ENCODE peak calls at places on chromosome 13, in seven cellular contexts. J, V, G, N, T, O and C are unnamed samples.

GRCh38 chr13:38900188-38900587 is 90.4 kb downstream of the STOML3 start:
- DNase-seq in V (no peak), J (no peak), G (no peak), N (no peak), O (no peak), T (no peak), C (no peak)

GRCh38 chr13:75365724-75366173 is 116.2 kb downstream of the TBC1D4 start:
- DNase-seq in O (no peak), N (peak; percentile 71), T (no peak), G (no peak), V (no peak), J (peak; percentile 17), C (peak; percentile 84)

GRCh38 chr13:32225494-32225931 is 89.7 kb downstream of the ZAR1L start:
- DNase-seq in T (no peak), N (peak; percentile 84), V (no peak), O (no peak), G (no peak), J (no peak), C (no peak)

GRCh38 chr13:84050551-84050950 is 168.3 kb upstream of the SLITRK1 start:
- DNase-seq in G (no peak), T (no peak), V (no peak), O (no peak), J (no peak), N (no peak), C (no peak)

GRCh38 chr13:44758595-44759221 is 182.6 kb upstream of the TSC22D1 start:
- DNase-seq in V (no peak), J (no peak), G (no peak), O (no peak), T (peak; percentile 24), N (peak; percentile 68), C (peak; percentile 85)

GRCh38 chr13:108895220-108895704 is 265.9 kb downstream of the MYO16 start:
- DNase-seq in N (peak; percentile 50), V (no peak), O (no peak), G (no peak), T (no peak), J (peak; percentile 35), C (peak; percentile 47)

GRCh38 chr13:37175996-37176395 is 70.5 kb upstream of the CSNK1A1L start:
- DNase-seq in J (no peak), V (no peak), N (no peak), O (no peak), T (no peak), G (no peak), C (peak; percentile 89)

GRCh38 chr13:95926231-95926630 is 127.0 kb downstream of the UGGT2 start:
- DNase-seq in G (no peak), O (no peak), N (peak; percentile 15), T (no peak), V (no peak), J (no peak), C (peak; percentile 23)

GRCh38 chr13:106468948-106469590 is 66.4 kb downstream of the EFNB2 start:
- DNase-seq in G (no peak), V (no peak), O (no peak), T (no peak), N (no peak), J (no peak), C (no peak)

GRCh38 chr13:74825170-74825948 is 656.6 kb downstream of the TBC1D4 start:
- DNase-seq in N (peak; percentile 78), T (no peak), V (no peak), O (no peak), J (no peak), G (no peak), C (peak; percentile 85)

GRCh38 chr13:48210178-48210577 is 22.8 kb upstream of the ITM2B start:
- DNase-seq in T (no peak), V (no peak), G (no peak), O (no peak), N (peak; percentile 85), J (no peak), C (no peak)

GRCh38 chr13:73235385-73235784 is 176.6 kb downstream of the KLF5 start:
- DNase-seq in O (no peak), J (no peak), T (no peak), V (no peak), G (no peak), N (no peak), C (no peak)